ENCODE peak calls at places on chromosomes 4 and X, in nine cellular contexts. A is stimulated activated CD4-positive, alpha-beta T cell treated with anti-CD3 and anti-CD28 coated beads, Interleukin-1b, Interleukin-23, amount 100 ng/mL, for 24 hours; N is A549; L is activated effector memory CD4-positive, alpha-beta T cell treated with anti-CD3 and anti-CD28 coated beads, Interleukin-2, amount 50 U/mL, for 16 hours; G is fibroblast of lung; I is brain microvascular endothelial cell; C is RPMI8226; J is astrocyte of the spinal cord; Z is effector memory CD8-positive, alpha-beta T cell. Q is an unnamed sample.
A peak's percentile ranks its signal among the peaks of the same experiment; 100 is the strongest.

GRCh38 chrX:20974326-20974725 is 399.9 kb upstream of the CNKSR2 start:
- DNase-seq in A (no peak), N (no peak), L (no peak), G (peak; percentile 12), I (no peak), C (no peak), J (peak; percentile 5), Z (no peak), Q (peak; percentile 53)

GRCh38 chr4:85842540-85842939 is 367.6 kb downstream of the ARHGAP24 start:
- DNase-seq in A (no peak), N (no peak), L (no peak), G (peak; percentile 41), I (no peak), C (peak; percentile 22), J (peak; percentile 63), Z (no peak), Q (no peak)

GRCh38 chr4:113733685-113734084 is 27.9 kb downstream of the CAMK2D start:
- DNase-seq in A (no peak), N (no peak), L (no peak), G (no peak), I (no peak), C (no peak), J (no peak), Z (no peak), Q (no peak)

GRCh38 chrX:137848291-137848905 is 282.5 kb downstream of the ZIC3 start:
- DNase-seq in A (no peak), N (no peak), L (no peak), G (no peak), I (no peak), C (no peak), J (no peak), Z (no peak), Q (no peak)

GRCh38 chrX:12999422-12999821 is 24.5 kb downstream of the TMSB4X start:
- DNase-seq in A (peak; percentile 23), N (no peak), L (peak; percentile 80), G (no peak), I (peak; percentile 18), C (peak; percentile 80), J (no peak), Z (no peak), Q (no peak)

GRCh38 chr4:155906554-155907247 is 3.2 kb downstream of the TDO2 start:
- DNase-seq in A (no peak), N (peak; percentile 16), L (no peak), G (peak; percentile 100), I (peak; percentile 98), C (no peak), J (peak; percentile 98), Z (no peak), Q (peak; percentile 99)

GRCh38 chr4:41363384-41363981 is 106.8 kb downstream of the UCHL1 start:
- DNase-seq in A (no peak), N (peak; percentile 39), L (no peak), G (peak; percentile 65), I (no peak), C (no peak), J (peak; percentile 24), Z (no peak), Q (peak; percentile 87)

GRCh38 chrX:110406822-110407221 is 48.2 kb downstream of the RTL9 start:
- DNase-seq in A (no peak), N (no peak), L (no peak), G (no peak), I (no peak), C (no peak), J (no peak), Z (no peak), Q (no peak)

GRCh38 chr4:37661643-37662221 is 24.4 kb downstream of the RELL1 start:
- DNase-seq in A (no peak), N (no peak), L (no peak), G (peak; percentile 61), I (peak; percentile 23), C (no peak), J (peak; percentile 44), Z (no peak), Q (no peak)

GRCh38 chrX:130702867-130703707 is 199.9 kb downstream of the ENOX2 start:
- DNase-seq in A (no peak), N (no peak), L (no peak), G (peak; percentile 13), I (no peak), C (no peak), J (no peak), Z (no peak), Q (no peak)

GRCh38 chr4:60952921-60953320 is 247.2 kb upstream of the ADGRL3 start:
- DNase-seq in A (no peak), N (no peak), L (no peak), G (no peak), I (no peak), C (no peak), J (no peak), Z (no peak), Q (no peak)

GRCh38 chrX:78029663-78030062 is 60.2 kb upstream of the PGAM4 start:
- DNase-seq in A (no peak), N (peak; percentile 53), L (no peak), G (peak; percentile 41), I (peak; percentile 11), C (no peak), J (peak; percentile 14), Z (no peak), Q (peak; percentile 2)

GRCh38 chrX:132651411-132652086 is 162.7 kb upstream of the MBNL3 start:
- DNase-seq in A (no peak), N (no peak), L (no peak), G (peak; percentile 44), I (no peak), C (no peak), J (peak; percentile 26), Z (no peak), Q (peak; percentile 24)

GRCh38 chrX:100696699-100697351 is 35.1 kb downstream of the SYTL4 start:
- DNase-seq in A (no peak), N (no peak), L (no peak), G (no peak), I (no peak), C (no peak), J (no peak), Z (no peak), Q (no peak)

GRCh38 chrX:155048997-155049619 is 21.8 kb downstream of the CMC4 start:
- DNase-seq in A (no peak), N (peak; percentile 75), L (peak; percentile 66), G (peak; percentile 66), I (peak; percentile 43), C (peak; percentile 36), J (peak; percentile 53), Z (peak; percentile 31), Q (no peak)

GRCh38 chr4:76589402-76589801 is 154.4 kb downstream of the SHROOM3 start:
- DNase-seq in A (no peak), N (peak; percentile 31), L (no peak), G (peak; percentile 69), I (no peak), C (no peak), J (peak; percentile 69), Z (no peak), Q (peak; percentile 87)

GRCh38 chrX:93868289-93868985 is 194.4 kb downstream of the FAM133A start:
- DNase-seq in A (no peak), N (no peak), L (no peak), G (no peak), I (no peak), C (no peak), J (no peak), Z (no peak), Q (no peak)

GRCh38 chrX:153944140-153944799 is at the start of gene RENBP:
- DNase-seq in A (no peak), N (no peak), L (peak; percentile 79), G (no peak), I (no peak), C (no peak), J (no peak), Z (no peak), Q (no peak)

GRCh38 chrX:68686684-68687045 is 39.2 kb downstream of the STARD8 start:
- DNase-seq in A (no peak), N (peak; percentile 42), L (no peak), G (peak; percentile 32), I (no peak), C (no peak), J (peak; percentile 24), Z (no peak), Q (no peak)

GRCh38 chrX:100625985-100626491 is 10.6 kb downstream of the TSPAN6 start:
- DNase-seq in A (no peak), N (no peak), L (no peak), G (no peak), I (no peak), C (peak; percentile 26), J (peak; percentile 54), Z (no peak), Q (no peak)

GRCh38 chr4:100895572-100896197 is 377.9 kb upstream of the EMCN start:
- DNase-seq in A (no peak), N (no peak), L (no peak), G (no peak), I (no peak), C (peak; percentile 2), J (no peak), Z (no peak), Q (no peak)

GRCh38 chr4:110778526-110778925 is 155.6 kb upstream of the PITX2 start:
- DNase-seq in A (no peak), N (no peak), L (no peak), G (peak; percentile 55), I (no peak), C (no peak), J (peak; percentile 30), Z (no peak), Q (no peak)

GRCh38 chr4:21363701-21364100 is 584.9 kb downstream of the KCNIP4 start:
- DNase-seq in A (no peak), N (no peak), L (no peak), G (no peak), I (no peak), C (no peak), J (no peak), Z (no peak), Q (no peak)

GRCh38 chr4:122747883-122748282 is 15.4 kb downstream of the BBS12 start:
- DNase-seq in A (no peak), N (no peak), L (no peak), G (peak; percentile 85), I (peak; percentile 76), C (no peak), J (peak; percentile 63), Z (no peak), Q (no peak)

GRCh38 chrX:148288451-148288850 is 212.0 kb upstream of the AFF2 start:
- DNase-seq in A (no peak), N (no peak), L (no peak), G (no peak), I (no peak), C (no peak), J (no peak), Z (no peak), Q (no peak)

GRCh38 chr4:15239866-15240265 is 188.0 kb upstream of the C1QTNF7 start:
- DNase-seq in A (no peak), N (no peak), L (no peak), G (peak; percentile 40), I (peak; percentile 54), C (no peak), J (peak; percentile 50), Z (no peak), Q (no peak)

GRCh38 chrX:110734894-110735541 is 60.6 kb downstream of the CHRDL1 start:
- DNase-seq in A (no peak), N (no peak), L (no peak), G (peak; percentile 52), I (no peak), C (no peak), J (peak; percentile 70), Z (no peak), Q (no peak)

GRCh38 chr4:142516686-142517145 is 329.4 kb downstream of the INPP4B start:
- DNase-seq in A (no peak), N (no peak), L (no peak), G (peak; percentile 37), I (no peak), C (no peak), J (peak; percentile 55), Z (no peak), Q (peak; percentile 31)

GRCh38 chr4:181030961-181031360 is 1212.2 kb upstream of the TENM3 start:
- DNase-seq in A (no peak), N (no peak), L (no peak), G (peak; percentile 69), I (no peak), C (no peak), J (peak; percentile 59), Z (no peak), Q (no peak)

GRCh38 chr4:51895816-51896408 is 53.0 kb downstream of the DCUN1D4 start:
- DNase-seq in A (peak; percentile 10), N (peak; percentile 70), L (peak; percentile 76), G (peak; percentile 75), I (peak; percentile 68), C (peak; percentile 62), J (peak; percentile 77), Z (peak; percentile 42), Q (peak; percentile 19)

GRCh38 chr4:142386450-142386849 is 459.7 kb downstream of the INPP4B start:
- DNase-seq in A (no peak), N (no peak), L (no peak), G (no peak), I (no peak), C (no peak), J (no peak), Z (no peak), Q (no peak)

Q was measured in retinal pigment epithelial cell.